ENCODE peak calls at places on chromosomes 11 and 22, in four cellular contexts. One of them, this sample, is unnamed.

GRCh38 chr22:29342577-29343312 is 27.2 kb upstream of the RASL10A start:
- DNase-seq in K562: peak; percentile 23
- DNase-seq in GM12878: no peak
- DNase-seq in HL-60: no peak
- DNase-seq in this sample: no peak

GRCh38 chr11:72703281-72704008 is 29.2 kb upstream of the PDE2A start:
- DNase-seq in HL-60: no peak
- DNase-seq in GM12878: no peak
- DNase-seq in K562: peak; percentile 50
- DNase-seq in this sample: no peak

GRCh38 chr11:113476553-113476952 is 1.4 kb upstream of the DRD2 start:
- DNase-seq in K562: no peak
- DNase-seq in HL-60: no peak
- DNase-seq in GM12878: no peak
- DNase-seq in this sample: no peak

GRCh38 chr11:93817426-93818348 is 32.7 kb downstream of the VSTM5 start:
- DNase-seq in K562: no peak
- DNase-seq in HL-60: no peak
- DNase-seq in GM12878: no peak
- DNase-seq in this sample: no peak

GRCh38 chr22:49158741-49159564 is 668.7 kb downstream of the BRD1 start:
- DNase-seq in GM12878: no peak
- DNase-seq in K562: no peak
- DNase-seq in HL-60: no peak
- DNase-seq in this sample: no peak

GRCh38 chr11:40388097-40388818 is 1071.2 kb downstream of the LRRC4C start:
- DNase-seq in HL-60: no peak
- DNase-seq in K562: no peak
- DNase-seq in GM12878: no peak
- DNase-seq in this sample: no peak

GRCh38 chr11:60056349-60056969 is at the start of gene MS4A3:
- DNase-seq in HL-60: peak; percentile 99
- DNase-seq in K562: peak; percentile 20
- DNase-seq in GM12878: no peak
- DNase-seq in this sample: no peak

GRCh38 chr22:39997421-39997820 is 2.7 kb downstream of the FAM83F start:
- DNase-seq in GM12878: no peak
- DNase-seq in K562: no peak
- DNase-seq in HL-60: no peak
- DNase-seq in this sample: no peak

GRCh38 chr11:68028802-68029475 is 1.5 kb upstream of the NDUFS8 start:
- DNase-seq in K562: no peak
- DNase-seq in GM12878: no peak
- DNase-seq in HL-60: peak; percentile 41
- DNase-seq in this sample: no peak

GRCh38 chr11:65298655-65299179 is 15.9 kb upstream of the CDC42EP2 start:
- DNase-seq in GM12878: no peak
- DNase-seq in K562: no peak
- DNase-seq in HL-60: no peak
- DNase-seq in this sample: no peak

GRCh38 chr22:19448739-19449421 is 1.4 kb upstream of the C22orf39 start:
- DNase-seq in HL-60: no peak
- DNase-seq in K562: no peak
- DNase-seq in GM12878: no peak
- DNase-seq in this sample: no peak

GRCh38 chr22:19447388-19448075 is at the start of gene C22orf39:
- DNase-seq in K562: peak; percentile 100
- DNase-seq in GM12878: peak; percentile 67
- DNase-seq in HL-60: peak; percentile 84
- DNase-seq in this sample: peak; percentile 94

GRCh38 chr22:19449422-19449767 is 1.9 kb upstream of the C22orf39 start:
- DNase-seq in K562: no peak
- DNase-seq in HL-60: no peak
- DNase-seq in GM12878: no peak
- DNase-seq in this sample: no peak

GRCh38 chr22:19448076-19448607 is 631 bp upstream of the C22orf39 start:
- DNase-seq in K562: peak; percentile 84
- DNase-seq in GM12878: no peak
- DNase-seq in HL-60: no peak
- DNase-seq in this sample: peak; percentile 53

GRCh38 chr22:19446603-19447387 is 716 bp downstream of the C22orf39 start:
- DNase-seq in GM12878: no peak
- DNase-seq in K562: no peak
- DNase-seq in HL-60: no peak
- DNase-seq in this sample: no peak
- TF ChIP-seq SPI1 in GM12878: no peak
- TF ChIP-seq SPI1 in K562: no peak
- TF ChIP-seq SPI1 in HL-60: no peak
- TF ChIP-seq SPI1 in this sample: no peak

GRCh38 chr11:1844221-1845094 is 5.7 kb downstream of the TNNI2 start:
- DNase-seq in GM12878: no peak
- DNase-seq in K562: peak; percentile 87
- DNase-seq in HL-60: peak; percentile 69
- DNase-seq in this sample: no peak
- TF ChIP-seq SPI1 in GM12878: no peak
- TF ChIP-seq SPI1 in K562: no peak
- TF ChIP-seq SPI1 in HL-60: peak; percentile 90
- TF ChIP-seq SPI1 in this sample: peak; percentile 21

GRCh38 chr11:38824573-38824972 is 2226.5 kb upstream of the RAG2 start:
- DNase-seq in HL-60: peak; percentile 3
- DNase-seq in K562: no peak
- DNase-seq in GM12878: no peak
- DNase-seq in this sample: no peak
- TF ChIP-seq SPI1 in HL-60: no peak
- TF ChIP-seq SPI1 in K562: no peak
- TF ChIP-seq SPI1 in GM12878: no peak
- TF ChIP-seq SPI1 in this sample: no peak

DNA sequence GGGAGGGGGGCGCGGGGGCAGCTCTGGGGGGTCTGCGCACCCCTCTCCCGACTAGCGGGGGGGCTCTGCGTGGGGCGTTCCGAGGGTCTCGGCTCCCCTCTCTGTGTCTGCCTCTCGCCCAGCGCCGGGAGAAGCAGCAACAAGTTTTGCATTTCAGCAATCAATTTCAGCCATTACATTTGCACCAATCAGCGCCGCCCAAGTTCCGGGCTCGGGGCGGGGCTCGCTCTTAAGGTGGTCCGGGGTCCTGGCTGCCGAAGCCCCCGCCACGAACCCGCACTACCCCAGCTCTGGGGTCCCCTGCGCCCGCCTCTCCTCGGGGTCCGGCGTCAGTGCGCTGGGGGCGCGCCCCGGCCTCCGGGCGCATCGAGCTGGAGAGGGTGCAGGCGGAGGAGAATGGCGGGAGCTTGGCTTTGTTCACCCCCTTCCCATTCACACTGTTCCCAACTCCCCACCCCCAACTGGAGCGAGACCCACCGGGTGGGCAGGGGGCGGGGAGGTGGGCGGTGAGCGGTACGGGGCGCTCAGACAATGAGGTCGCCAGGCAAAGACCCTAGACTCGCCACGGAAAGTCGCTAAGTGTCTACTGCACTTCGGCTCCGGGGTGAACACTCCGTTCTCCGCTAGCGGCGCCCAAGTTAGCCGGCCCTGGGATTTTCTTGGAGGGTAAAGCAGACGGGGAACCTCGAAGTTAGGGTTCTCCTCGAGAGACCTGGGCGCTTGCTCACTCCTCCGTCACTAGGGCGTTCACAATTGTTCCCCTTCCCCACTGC is at the start of gene MN1:
- DNase-seq in GM12878: no peak
- DNase-seq in K562: no peak
- DNase-seq in HL-60: no peak
- DNase-seq in this sample: peak; percentile 45
- TF ChIP-seq SPI1 in GM12878: no peak
- TF ChIP-seq SPI1 in K562: no peak
- TF ChIP-seq SPI1 in HL-60: no peak
- TF ChIP-seq SPI1 in this sample: no peak

GRCh38 chr11:3712274-3712673 is 41.1 kb upstream of the CHRNA10 start:
- DNase-seq in K562: no peak
- DNase-seq in HL-60: no peak
- DNase-seq in GM12878: no peak
- DNase-seq in this sample: no peak

GRCh38 chr11:3707176-3707575 is 36.0 kb upstream of the CHRNA10 start:
- DNase-seq in K562: no peak
- DNase-seq in HL-60: no peak
- DNase-seq in GM12878: no peak
- DNase-seq in this sample: no peak

GRCh38 chr11:3710485-3711259 is 39.5 kb upstream of the CHRNA10 start:
- DNase-seq in HL-60: no peak
- DNase-seq in GM12878: no peak
- DNase-seq in K562: no peak
- DNase-seq in this sample: no peak

GRCh38 chr11:3709977-3710376 is 38.8 kb upstream of the CHRNA10 start:
- DNase-seq in GM12878: no peak
- DNase-seq in K562: no peak
- DNase-seq in HL-60: no peak
- DNase-seq in this sample: no peak
- TF ChIP-seq SPI1 in GM12878: no peak
- TF ChIP-seq SPI1 in K562: no peak
- TF ChIP-seq SPI1 in HL-60: no peak
- TF ChIP-seq SPI1 in this sample: no peak

GRCh38 chr22:21779444-21779843 is 43.9 kb upstream of the YPEL1 start:
- DNase-seq in K562: no peak
- DNase-seq in GM12878: no peak
- DNase-seq in HL-60: no peak
- DNase-seq in this sample: no peak

GRCh38 chr22:21780259-21780658 is 44.7 kb upstream of the YPEL1 start:
- DNase-seq in K562: no peak
- DNase-seq in GM12878: no peak
- DNase-seq in HL-60: no peak
- DNase-seq in this sample: no peak

GRCh38 chr22:21775061-21775460 is 39.5 kb upstream of the YPEL1 start:
- DNase-seq in GM12878: no peak
- DNase-seq in HL-60: no peak
- DNase-seq in K562: no peak
- DNase-seq in this sample: no peak

DNA sequence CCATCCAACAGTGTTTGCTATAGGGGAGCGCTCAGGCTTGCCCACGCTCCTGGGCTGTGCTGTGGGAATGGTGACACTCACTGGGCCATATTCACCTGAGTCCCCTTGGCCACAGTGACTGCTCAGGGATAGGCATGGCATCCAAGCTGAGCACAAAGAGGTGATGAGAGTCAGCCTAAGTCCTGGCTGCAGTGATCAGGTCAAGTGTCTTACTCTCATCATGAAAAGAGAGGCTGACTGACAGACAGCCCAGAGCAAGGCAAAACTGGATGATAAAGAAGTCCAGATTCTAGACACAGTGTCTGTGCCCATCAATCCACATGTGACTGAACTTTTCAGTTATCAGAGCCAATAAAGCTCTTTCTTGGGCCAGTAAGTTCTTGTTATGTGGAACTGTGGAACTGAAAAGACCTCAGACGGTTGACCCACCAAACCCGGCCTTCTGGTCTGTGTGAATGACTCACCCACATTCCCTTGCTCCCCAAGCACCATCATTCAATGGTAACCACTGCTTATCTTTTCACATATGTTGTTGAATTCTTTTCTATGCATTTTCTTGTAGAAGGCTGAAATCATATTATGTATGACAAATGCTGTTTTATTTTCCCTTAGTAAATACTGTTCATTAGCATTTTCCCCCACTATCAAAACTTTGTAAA is 43.2 kb upstream of the YPEL1 start:
- DNase-seq in K562: peak; percentile 84
- DNase-seq in GM12878: no peak
- DNase-seq in HL-60: no peak
- DNase-seq in this sample: no peak
- TF ChIP-seq SPI1 in K562: no peak
- TF ChIP-seq SPI1 in GM12878: no peak
- TF ChIP-seq SPI1 in HL-60: no peak
- TF ChIP-seq SPI1 in this sample: no peak

GRCh38 chr11:15095736-15096228 is 18.9 kb upstream of the INSC start:
- DNase-seq in HL-60: no peak
- DNase-seq in K562: no peak
- DNase-seq in GM12878: no peak
- DNase-seq in this sample: no peak

GRCh38 chr11:15097411-15097810 is 17.3 kb upstream of the INSC start:
- DNase-seq in HL-60: no peak
- DNase-seq in GM12878: no peak
- DNase-seq in K562: no peak
- DNase-seq in this sample: no peak

GRCh38 chr11:15093432-15093831 is 20.0 kb downstream of the CALCB start:
- DNase-seq in K562: no peak
- DNase-seq in HL-60: no peak
- DNase-seq in GM12878: no peak
- DNase-seq in this sample: no peak

GRCh38 chr11:15091175-15091574 is 17.8 kb downstream of the CALCB start:
- DNase-seq in K562: no peak
- DNase-seq in HL-60: no peak
- DNase-seq in GM12878: no peak
- DNase-seq in this sample: no peak

GRCh38 chr11:15091620-15092019 is 18.2 kb downstream of the CALCB start:
- DNase-seq in K562: no peak
- DNase-seq in HL-60: no peak
- DNase-seq in GM12878: no peak
- DNase-seq in this sample: no peak
- TF ChIP-seq SPI1 in K562: no peak
- TF ChIP-seq SPI1 in HL-60: no peak
- TF ChIP-seq SPI1 in GM12878: no peak
- TF ChIP-seq SPI1 in this sample: no peak

This sample was measured in GM12891.